ENCODE peak calls at places on chromosomes 4 and X, in five cellular contexts. R, T, Q, E and L are unnamed samples.
A peak's percentile ranks its signal among the peaks of the same experiment; 100 is the strongest.

GRCh38 chrX:128992107-128992971 is 531.0 kb downstream of the SMARCA1 start:
- DNase-seq in T (no peak), E (no peak), R (no peak), Q (peak; percentile 71), L (peak; percentile 28)

GRCh38 chrX:71665747-71666146 is 1.6 kb upstream of the LOC101059915 start:
- DNase-seq in Q (no peak), T (no peak), R (no peak), E (no peak), L (no peak)

GRCh38 chr4:169222768-169223167 is 48.0 kb downstream of the SH3RF1 start:
- DNase-seq in Q (no peak), T (no peak), R (no peak), E (no peak), L (no peak)

GRCh38 chr4:48470570-48470969 is 12.6 kb upstream of the SLC10A4 start:
- DNase-seq in Q (no peak), E (no peak), T (no peak), R (no peak), L (no peak)

GRCh38 chr4:110982486-110982885 is 359.6 kb upstream of the PITX2 start:
- DNase-seq in R (no peak), T (no peak), Q (no peak), E (no peak), L (no peak)

GRCh38 chr4:82721819-82722423 is 76.7 kb downstream of the SCD5 start:
- DNase-seq in R (peak; percentile 35), Q (no peak), E (no peak), T (no peak), L (peak; percentile 61)

GRCh38 chr4:101102114-101102752 is 245.1 kb downstream of the PPP3CA start:
- DNase-seq in Q (no peak), E (no peak), T (peak; percentile 7), R (peak; percentile 26), L (no peak)

GRCh38 chrX:40072246-40072645 is 25.5 kb downstream of the BCOR start:
- DNase-seq in R (no peak), T (no peak), Q (no peak), E (no peak), L (no peak)

GRCh38 chrX:75303795-75304194 is 29.9 kb downstream of the UPRT start:
- DNase-seq in Q (no peak), T (no peak), R (no peak), E (no peak), L (peak; percentile 42)

GRCh38 chr4:39320381-39321115 is 45.6 kb downstream of the RFC1 start:
- DNase-seq in T (no peak), E (peak; percentile 19), Q (no peak), R (no peak), L (peak; percentile 5)

GRCh38 chr4:89303177-89303576 is 4.4 kb downstream of the GPRIN3 start:
- DNase-seq in Q (no peak), R (peak; percentile 50), T (no peak), E (peak; percentile 23), L (no peak)

GRCh38 chrX:25019707-25020390 is 4.1 kb upstream of the ARX start:
- DNase-seq in E (no peak), T (no peak), Q (peak; percentile 58), R (no peak), L (peak; percentile 92)

GRCh38 chr4:32031026-32031425 is 1310.9 kb downstream of the PCDH7 start:
- DNase-seq in E (no peak), R (no peak), Q (no peak), T (no peak), L (no peak)

GRCh38 chr4:80259012-80259411 is 7.5 kb upstream of the FGF5 start:
- DNase-seq in E (no peak), R (no peak), Q (no peak), T (no peak), L (no peak)

GRCh38 chr4:114658179-114658578 is 59.6 kb downstream of the UGT8 start:
- DNase-seq in E (no peak), Q (no peak), T (no peak), R (no peak), L (no peak)

GRCh38 chr4:110639207-110640092 is 16.6 kb upstream of the PITX2 start:
- DNase-seq in E (peak; percentile 33), R (no peak), Q (peak; percentile 80), T (no peak), L (no peak)

GRCh38 chr4:113146876-113147358 is 97.5 kb downstream of the ANK2 start:
- DNase-seq in T (peak; percentile 9), Q (no peak), E (peak; percentile 32), R (peak; percentile 16), L (no peak)

GRCh38 chr4:67332627-67333026 is 212.7 kb downstream of the CENPC start:
- DNase-seq in E (peak; percentile 7), R (no peak), T (no peak), Q (peak; percentile 70), L (peak; percentile 30)

GRCh38 chr4:74444891-74445642 is at the start of gene AREG:
- DNase-seq in T (peak; percentile 61), Q (peak; percentile 93), E (peak; percentile 75), R (peak; percentile 86), L (peak; percentile 23)

GRCh38 chr4:77197361-77197760 is 40.4 kb downstream of the CCNG2 start:
- DNase-seq in R (no peak), Q (no peak), E (no peak), T (no peak), L (no peak)

GRCh38 chr4:27684501-27685077 is 823.9 kb downstream of the STIM2 start:
- DNase-seq in Q (peak; percentile 89), R (peak; percentile 65), T (peak; percentile 37), E (peak; percentile 50), L (peak; percentile 46)

GRCh38 chrX:14051416-14051815 is 21.7 kb upstream of the GEMIN8 start:
- DNase-seq in R (no peak), Q (no peak), T (no peak), E (peak; percentile 21), L (no peak)

GRCh38 chr4:55920571-55920970 is 28.2 kb upstream of the CEP135 start:
- DNase-seq in E (no peak), R (peak; percentile 7), Q (no peak), T (no peak), L (no peak)

GRCh38 chr4:55926610-55927009 is 22.1 kb upstream of the CEP135 start:
- DNase-seq in Q (no peak), E (no peak), T (no peak), R (no peak), L (no peak)

GRCh38 chr4:55925235-55925634 is 23.5 kb upstream of the CEP135 start:
- DNase-seq in R (no peak), T (no peak), Q (no peak), E (peak; percentile 66), L (no peak)

GRCh38 chr4:55921093-55921492 is 27.7 kb upstream of the CEP135 start:
- DNase-seq in E (no peak), T (no peak), R (no peak), Q (no peak), L (no peak)
- H3K4me1 ChIP-seq in E (no peaks in the 10 kb centered on the region), T (no peaks in the 10 kb centered on the region), R (no peaks in the 10 kb centered on the region), Q (peaks cover 12% of the 10 kb centered on the region), L (no peaks in the 10 kb centered on the region)

GRCh38 chr4:158523990-158524545 is 2.4 kb downstream of the RXFP1 start:
- DNase-seq in E (no peak), Q (no peak), R (no peak), T (no peak), L (no peak)

GRCh38 chr4:158519226-158519625 is 2.5 kb upstream of the RXFP1 start:
- DNase-seq in R (no peak), T (no peak), Q (no peak), E (no peak), L (no peak)

DNA sequence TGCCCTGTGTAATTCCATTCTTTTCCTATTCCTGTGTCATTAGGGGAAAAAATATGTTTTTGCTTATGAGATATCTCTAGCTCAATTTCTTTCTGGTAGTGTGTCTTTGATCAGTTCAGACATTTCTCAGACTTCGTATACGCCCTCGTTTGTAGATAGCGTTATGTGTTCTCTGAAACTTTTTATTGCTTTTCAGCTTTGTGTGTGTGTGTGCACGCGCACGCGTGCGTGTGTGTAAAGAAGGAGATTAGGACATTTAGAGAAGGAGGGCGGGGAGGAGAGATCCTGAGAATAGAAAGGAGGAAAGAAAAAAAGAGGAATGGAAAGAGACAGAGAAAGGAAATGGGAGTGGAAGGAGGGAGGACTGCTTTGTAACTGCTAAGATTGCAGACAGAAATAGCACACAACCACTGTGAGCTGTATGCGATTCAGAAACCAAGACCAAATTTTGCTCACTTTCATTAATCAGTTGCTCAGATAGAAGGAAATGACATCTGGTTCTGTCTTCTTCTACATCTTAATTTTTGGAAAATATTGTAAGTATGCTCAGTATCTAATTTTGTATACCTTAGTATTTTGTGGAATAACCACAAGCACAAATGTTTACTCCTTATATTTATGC is at the start of gene RXFP1:
- DNase-seq in E (no peak), Q (no peak), R (no peak), T (no peak), L (no peak)
- H3K4me3 ChIP-seq in E (no peak within 1 kb of the TSS), Q (no peak within 1 kb of the TSS), R (no peak within 1 kb of the TSS), T (no peak within 1 kb of the TSS), L (no peak within 1 kb of the TSS)

GRCh38 chr4:184694412-184694956 is 39.4 kb downstream of the CENPU start:
- DNase-seq in T (no peak), Q (no peak), R (no peak), E (no peak), L (no peak)
- H3K36me3 ChIP-seq in T (no peaks in the 10 kb centered on the region), Q (peaks cover 43% of the 10 kb centered on the region), R (no peaks in the 10 kb centered on the region), E (peaks cover 28% of the 10 kb centered on the region), L (peaks cover 55% of the 10 kb centered on the region)

GRCh38 chr4:2596153-2596552 is 59.7 kb downstream of the FAM193A start:
- DNase-seq in Q (no peak), T (no peak), R (no peak), E (no peak), L (no peak)
- H3K4me1 ChIP-seq in Q (peaks cover 22% of the 10 kb centered on the region), T (no peaks in the 10 kb centered on the region), R (peaks cover 43% of the 10 kb centered on the region), E (peaks cover 37% of the 10 kb centered on the region), L (peaks cover 17% of the 10 kb centered on the region)

GRCh38 chrX:56231706-56232105 is 450 bp upstream of the KLF8 start:
- DNase-seq in Q (peak; percentile 70), T (no peak), E (no peak), R (no peak), L (no peak)
- H3K4me3 ChIP-seq in Q (peak overlapping the region; percentile 91), T (peak overlapping the region; percentile 8), E (no peak overlapping the region), R (no peak overlapping the region), L (no peak overlapping the region)

GRCh38 chr4:10105421-10105820 is 11.2 kb downstream of the WDR1 start:
- DNase-seq in E (no peak), R (no peak), T (no peak), Q (no peak), L (no peak)
- H3K36me3 ChIP-seq in E (peaks cover 62% of the 10 kb centered on the region), R (no peaks in the 10 kb centered on the region), T (no peaks in the 10 kb centered on the region), Q (peaks cover 87% of the 10 kb centered on the region), L (peaks cover 54% of the 10 kb centered on the region)